ENCODE peak calls at places on chromosomes 11 and 22, in five cellular contexts. R, V, D, B and G are unnamed samples.

GRCh38 chr22:48592066-48592345 is 1235.7 kb downstream of the BRD1 start:
- DNase-seq in R (no peak), V (no peak), D (no peak), B (no peak), G (no peak)

GRCh38 chr11:128283445-128283844 is 303.9 kb downstream of the ETS1 start:
- DNase-seq in R (no peak), V (no peak), D (peak), B (no peak), G (no peak)

GRCh38 chr11:103170865-103171264 is 61.6 kb downstream of the DYNC2H1 start:
- DNase-seq in R (no peak), V (peak), D (peak), B (no peak), G (no peak)

GRCh38 chr11:86066606-86067229 is 2.2 kb downstream of the PICALM start:
- DNase-seq in R (no peak), V (no peak), D (no peak), B (no peak), G (peak)

GRCh38 chr11:2186669-2187266 is 15.2 kb upstream of the TH start:
- DNase-seq in R (no peak), V (peak), D (peak), B (no peak), G (no peak)

GRCh38 chr22:25141994-25142620 is 57.6 kb upstream of the CRYBB3 start:
- DNase-seq in R (no peak), V (no peak), D (no peak), B (no peak), G (no peak)

GRCh38 chr11:115699733-115700132 is 195.5 kb upstream of the CADM1 start:
- DNase-seq in R (no peak), V (no peak), D (no peak), B (peak), G (peak)

GRCh38 chr22:37904572-37905533 is 1.2 kb upstream of the MICALL1 start:
- DNase-seq in R (peak), V (peak), D (peak), B (peak), G (peak)

GRCh38 chr11:94171693-94172440 is 43.2 kb downstream of the PANX1 start:
- DNase-seq in R (no peak), V (peak), D (peak), B (no peak), G (peak)

GRCh38 chr11:2206291-2206690 is 34.7 kb upstream of the TH start:
- DNase-seq in R (no peak), V (no peak), D (no peak), B (no peak), G (no peak)

GRCh38 chr11:78419327-78419726 is 1.7 kb upstream of the GAB2 start:
- DNase-seq in R (no peak), V (peak), D (peak), B (no peak), G (no peak)

GRCh38 chr11:1290052-1291040 is 19.1 kb downstream of the TOLLIP start:
- DNase-seq in R (no peak), V (no peak), D (no peak), B (no peak), G (no peak)